ENCODE peak calls at places on chromosomes 3 and 15, in four cellular contexts. B, S, R and L are unnamed samples.
A peak's percentile ranks its signal among the peaks of the same experiment; 100 is the strongest.

GRCh38 chr3:47865192-47865591 is 62.3 kb downstream of the DHX30 start:
- DNase-seq in S (no peak), B (no peak), R (peak; percentile 28), L (no peak)

GRCh38 chr3:58635371-58636285 is 30.9 kb downstream of the FAM3D start:
- DNase-seq in S (no peak), R (no peak), B (no peak), L (no peak)

GRCh38 chr3:196327405-196327804 is 9.4 kb upstream of the DYNLT2B start:
- DNase-seq in R (no peak), B (no peak), S (no peak), L (no peak)

GRCh38 chr3:63067999-63068645 is 192.9 kb upstream of the CADPS start:
- DNase-seq in B (peak; percentile 51), S (no peak), R (peak; percentile 55), L (no peak)

GRCh38 chr15:40028853-40029252 is 10.1 kb downstream of the SRP14 start:
- DNase-seq in S (no peak), B (no peak), R (no peak), L (no peak)

GRCh38 chr3:152328841-152329240 is 60.1 kb downstream of the MBNL1 start:
- DNase-seq in B (peak; percentile 66), S (no peak), R (peak; percentile 93), L (no peak)

GRCh38 chr3:132209860-132210259 is 107.3 kb upstream of the ACP3 start:
- DNase-seq in R (no peak), B (no peak), S (no peak), L (no peak)

GRCh38 chr15:32802296-32802936 is 84.6 kb downstream of the GREM1 start:
- DNase-seq in R (peak; percentile 94), S (no peak), B (peak; percentile 9), L (peak; percentile 16)

GRCh38 chr3:188656196-188656982 is 502.4 kb downstream of the LPP start:
- DNase-seq in S (no peak), B (no peak), R (peak; percentile 82), L (no peak)

GRCh38 chr3:43998841-43999805 is 242.6 kb upstream of the TOPAZ1 start:
- DNase-seq in S (no peak), R (peak; percentile 69), B (no peak), L (no peak)

GRCh38 chr15:71632571-71633195 is 177.7 kb upstream of the NR2E3 start:
- DNase-seq in R (no peak), S (no peak), B (no peak), L (no peak)